ENCODE peak calls at places on chromosome 16, in four cellular contexts. S, H, Y and P are unnamed samples.

GRCh38 chr16:1333149-1333812 is at the start of gene BAIAP3:
- DNase-seq in S (no peak), Y (no peak), H (no peak), P (peak; percentile 62)

GRCh38 chr16:88344411-88345030 is 38.2 kb upstream of the ZNF469 start:
- DNase-seq in H (no peak), Y (no peak), S (no peak), P (no peak)

GRCh38 chr16:57944961-57945739 is 25.8 kb downstream of the CNGB1 start:
- DNase-seq in S (no peak), H (no peak), Y (no peak), P (no peak)

GRCh38 chr16:19137201-19137601 is 23.4 kb downstream of the ITPRIPL2 start:
- DNase-seq in Y (peak; percentile 62), H (no peak), S (no peak), P (no peak)

GRCh38 chr16:8571061-8571596 is 19.2 kb downstream of the TMEM114 start:
- DNase-seq in H (no peak), Y (peak; percentile 62), S (no peak), P (peak; percentile 45)

GRCh38 chr16:8676737-8677375 is 2.4 kb downstream of the ABAT start:
- DNase-seq in H (no peak), S (no peak), Y (no peak), P (no peak)

GRCh38 chr16:29820730-29821662 is 734 bp downstream of the MVP start:
- DNase-seq in S (no peak), Y (no peak), H (no peak), P (peak; percentile 81)

GRCh38 chr16:57871457-57871856 is 69.2 kb upstream of the KIFC3 start:
- DNase-seq in S (no peak), Y (peak; percentile 54), H (no peak), P (no peak)

GRCh38 chr16:31190818-31191444 is 11.0 kb downstream of the FUS start:
- DNase-seq in Y (no peak), H (no peak), S (no peak), P (no peak)

GRCh38 chr16:74698220-74698619 is 2.4 kb downstream of the MLKL start:
- DNase-seq in Y (no peak), S (no peak), H (no peak), P (no peak)

GRCh38 chr16:81319221-81319912 is 4.6 kb downstream of the GAN start:
- DNase-seq in S (no peak), H (no peak), Y (peak; percentile 79), P (no peak)

GRCh38 chr16:47965439-47965838 is 190.4 kb downstream of the ABCC12 start:
- DNase-seq in S (no peak), Y (peak; percentile 22), H (no peak), P (no peak)

GRCh38 chr16:78737630-78738029 is 638.2 kb downstream of the WWOX start:
- DNase-seq in S (no peak), Y (no peak), H (no peak), P (no peak)

GRCh38 chr16:74465851-74466685 is 44.8 kb upstream of the CLEC18B start:
- DNase-seq in H (no peak), S (no peak), Y (no peak), P (no peak)

GRCh38 chr16:67399218-67399733 is 6.0 kb upstream of the TPPP3 start:
- DNase-seq in S (no peak), H (no peak), Y (no peak), P (peak; percentile 83)

GRCh38 chr16:87692176-87692575 is 73.6 kb downstream of the KLHDC4 start:
- DNase-seq in H (no peak), Y (no peak), S (no peak), P (no peak)

GRCh38 chr16:70304892-70305448 is 6.0 kb downstream of the DDX19B start:
- DNase-seq in S (no peak), H (no peak), Y (no peak), P (peak; percentile 21)

GRCh38 chr16:82699711-82700495 is 73.1 kb downstream of the CDH13 start:
- DNase-seq in H (no peak), S (no peak), Y (peak; percentile 84), P (no peak)

GRCh38 chr16:57536306-57537193 is at the start of gene CCDC102A:
- DNase-seq in Y (peak; percentile 38), S (no peak), H (peak; percentile 74), P (no peak)

GRCh38 chr16:58024673-58025350 is 742 bp upstream of the MMP15 start:
- DNase-seq in Y (no peak), S (no peak), H (no peak), P (peak; percentile 79)

GRCh38 chr16:55036371-55036821 is 105.7 kb downstream of the IRX5 start:
- DNase-seq in H (peak; percentile 77), S (no peak), Y (no peak), P (no peak)

GRCh38 chr16:12732600-12732999 is 71.1 kb downstream of the CPPED1 start:
- DNase-seq in Y (no peak), H (no peak), S (no peak), P (no peak)

GRCh38 chr16:57528499-57529323 is 7.7 kb downstream of the CCDC102A start:
- DNase-seq in H (no peak), Y (no peak), S (no peak), P (peak; percentile 70)

GRCh38 chr16:21236831-21237230 is 3.3 kb downstream of the ANKS4B start:
- DNase-seq in H (peak; percentile 7), S (no peak), Y (no peak), P (no peak)

GRCh38 chr16:54067317-54068065 is 219.1 kb downstream of the IRX3 start:
- DNase-seq in Y (no peak), H (no peak), S (no peak), P (no peak)

GRCh38 chr16:11674818-11675560 is 6.7 kb downstream of the SNN start:
- DNase-seq in H (no peak), S (no peak), Y (no peak), P (peak; percentile 63)

GRCh38 chr16:781346-782010 is 6.7 kb downstream of the RPUSD1 start:
- DNase-seq in H (no peak), Y (no peak), S (no peak), P (no peak)

GRCh38 chr16:53988136-53988535 is 284.2 kb downstream of the FTO start:
- DNase-seq in Y (no peak), S (no peak), H (no peak), P (no peak)

GRCh38 chr16:24930440-24930839 is 84.7 kb downstream of the SLC5A11 start:
- DNase-seq in H (no peak), S (no peak), Y (no peak), P (no peak)

GRCh38 chr16:49345829-49346228 is 27.8 kb upstream of the C16orf78 start:
- DNase-seq in H (no peak), Y (no peak), S (no peak), P (no peak)

GRCh38 chr16:425082-425718 is at the start of gene RAB11FIP3:
- DNase-seq in S (no peak), Y (peak; percentile 84), H (no peak), P (peak; percentile 88)

GRCh38 chr16:70738083-70738977 is 52.5 kb upstream of the MTSS2 start:
- DNase-seq in S (no peak), H (no peak), Y (peak; percentile 71), P (peak; percentile 53)

GRCh38 chr16:29816694-29817441 is 916 bp downstream of the PAGR1 start:
- DNase-seq in Y (peak; percentile 64), S (no peak), H (no peak), P (peak; percentile 76)

GRCh38 chr16:2242598-2242997 is 6.4 kb downstream of the DNASE1L2 start:
- DNase-seq in Y (no peak), S (no peak), H (no peak), P (no peak)

GRCh38 chr16:70608516-70608915 is 37.8 kb upstream of the IL34 start:
- DNase-seq in H (no peak), S (no peak), Y (no peak), P (peak; percentile 40)

GRCh38 chr16:22681881-22682291 is 132.1 kb upstream of the HS3ST2 start:
- DNase-seq in Y (no peak), S (no peak), H (no peak), P (no peak)

GRCh38 chr16:78704421-78704820 is 605.0 kb downstream of the WWOX start:
- DNase-seq in S (no peak), H (no peak), Y (peak; percentile 7), P (no peak)

DNA sequence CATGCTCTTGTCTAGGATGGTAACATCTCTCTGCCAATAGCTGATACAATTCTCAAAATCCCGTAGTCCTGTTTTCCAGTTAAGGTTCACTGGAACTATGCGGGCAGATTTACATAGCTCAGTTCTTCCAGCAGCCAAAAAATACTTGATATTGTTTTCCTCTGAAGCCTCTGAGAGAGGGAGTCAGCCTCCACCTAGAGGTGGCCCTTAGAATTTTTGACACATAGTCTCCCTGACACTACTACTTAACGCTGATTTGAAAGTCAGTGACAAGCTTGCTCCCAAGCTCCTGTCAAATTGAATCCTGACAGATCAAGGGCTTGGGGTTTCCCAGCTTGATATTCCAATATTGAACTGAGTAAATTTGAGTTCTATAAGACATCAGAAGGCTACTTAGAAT is 1780.1 kb downstream of the TP53TG3F start:
- DNase-seq in Y (no peak), H (no peak), S (no peak), P (no peak)
- TF ChIP-seq CTCF in Y (no peak), H (no peak), S (no peak), P (no peak)

DNA sequence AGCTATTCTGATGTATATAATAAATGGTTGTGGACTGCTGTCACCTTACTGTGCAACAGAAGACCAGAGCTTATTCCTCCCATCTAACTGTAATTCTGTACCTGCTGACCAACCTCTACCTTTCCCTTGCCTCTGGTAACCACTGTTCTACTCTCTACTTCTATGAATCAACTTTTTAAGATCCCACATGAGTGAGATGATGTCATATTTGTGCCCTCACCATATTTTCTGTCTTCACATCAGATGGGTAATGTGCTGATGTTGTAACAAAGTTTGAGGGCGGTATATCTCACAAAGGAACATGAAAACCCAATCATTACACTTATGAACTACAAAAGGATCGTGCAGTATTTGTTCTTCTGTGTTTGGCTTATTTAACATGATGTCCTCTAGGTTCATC is 16.8 kb downstream of the BRD7 start:
- DNase-seq in Y (no peak), H (no peak), S (no peak), P (no peak)
- TF ChIP-seq CTCF in Y (no peak), H (no peak), S (no peak), P (no peak)

DNA sequence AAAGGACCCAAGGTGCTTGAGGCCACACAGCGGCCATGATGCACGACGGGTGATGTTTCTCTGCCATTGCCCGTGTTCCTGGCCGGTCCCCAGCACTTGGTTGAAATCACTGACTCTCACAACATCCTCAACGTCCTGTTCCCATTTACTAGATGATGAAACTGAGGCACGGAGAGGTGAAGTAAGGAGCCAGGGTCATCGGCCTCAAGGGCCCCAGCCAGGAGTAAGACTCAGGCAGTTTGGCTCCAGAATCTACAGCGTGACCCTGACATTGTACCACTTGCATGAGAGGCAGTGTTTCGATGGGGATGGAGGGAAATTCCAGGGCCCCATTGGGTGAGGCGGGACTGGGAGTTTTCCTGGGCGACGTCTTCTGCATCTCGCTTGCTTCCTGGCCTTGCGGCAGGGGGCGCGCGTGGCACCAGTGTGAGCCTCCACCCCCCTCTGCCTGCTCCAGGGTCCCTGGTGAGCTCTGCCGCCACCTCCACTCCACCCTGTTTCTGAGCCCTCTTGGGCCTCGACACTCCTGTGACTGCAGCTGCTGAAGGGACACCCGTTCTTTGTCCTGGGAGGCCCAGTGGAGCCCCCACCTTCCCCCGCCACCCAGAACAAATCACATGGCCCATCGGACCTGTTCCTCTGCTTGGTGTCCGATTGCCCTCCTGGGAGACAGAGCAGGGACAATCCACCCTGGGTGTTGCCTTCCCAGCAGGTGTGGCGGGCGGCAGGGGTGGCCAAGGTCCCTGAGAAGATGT is 133.0 kb upstream of the GSE1 start:
- DNase-seq in Y (no peak), H (no peak), S (no peak), P (peak; percentile 86)
- TF ChIP-seq CTCF in Y (peak; percentile 44), H (no peak), S (no peak), P (peak; percentile 87)

GRCh38 chr16:85010931-85011845 is at the start of gene ZDHHC7:
- DNase-seq in S (no peak), H (no peak), Y (peak; percentile 87), P (peak; percentile 92)
- TF ChIP-seq CTCF in S (no peak), H (no peak), Y (no peak), P (no peak)